ENCODE peak calls at places on chromosome 20, in five cellular contexts. One of them, this sample, is unnamed.

GRCh38 chr20:20010639-20011500 is 6.3 kb upstream of the NAA20 start:
- DNase-seq in HCT116: no peak
- DNase-seq in HEK293T: peak
- DNase-seq in T-helper 9 cell: no peak
- DNase-seq in stimulated activated CD8-positive, alpha-beta memory T cell treated with anti-CD3 and anti-CD28 coated beads, Interleukin-7, amount 100 ng/mL, for 4 hours: no peak
- DNase-seq in this sample: no peak

GRCh38 chr20:16263582-16263981 is 309.7 kb downstream of the KIF16B start:
- DNase-seq in HCT116: no peak
- DNase-seq in HEK293T: no peak
- DNase-seq in T-helper 9 cell: no peak
- DNase-seq in stimulated activated CD8-positive, alpha-beta memory T cell treated with anti-CD3 and anti-CD28 coated beads, Interleukin-7, amount 100 ng/mL, for 4 hours: no peak
- DNase-seq in this sample: no peak

GRCh38 chr20:11810316-11811130 is 107.2 kb upstream of the BTBD3 start:
- DNase-seq in HCT116: no peak
- DNase-seq in HEK293T: no peak
- DNase-seq in T-helper 9 cell: no peak
- DNase-seq in stimulated activated CD8-positive, alpha-beta memory T cell treated with anti-CD3 and anti-CD28 coated beads, Interleukin-7, amount 100 ng/mL, for 4 hours: no peak
- DNase-seq in this sample: no peak

GRCh38 chr20:21161926-21162325 is 36.0 kb downstream of the KIZ start:
- DNase-seq in HCT116: no peak
- DNase-seq in HEK293T: no peak
- DNase-seq in T-helper 9 cell: no peak
- DNase-seq in stimulated activated CD8-positive, alpha-beta memory T cell treated with anti-CD3 and anti-CD28 coated beads, Interleukin-7, amount 100 ng/mL, for 4 hours: no peak
- DNase-seq in this sample: no peak

GRCh38 chr20:3461191-3461874 is 9.5 kb upstream of the ATRN start:
- DNase-seq in HCT116: no peak
- DNase-seq in HEK293T: no peak
- DNase-seq in T-helper 9 cell: no peak
- DNase-seq in stimulated activated CD8-positive, alpha-beta memory T cell treated with anti-CD3 and anti-CD28 coated beads, Interleukin-7, amount 100 ng/mL, for 4 hours: no peak
- DNase-seq in this sample: no peak

GRCh38 chr20:44541957-44542356 is 20.1 kb upstream of the SERINC3 start:
- DNase-seq in HCT116: no peak
- DNase-seq in HEK293T: no peak
- DNase-seq in T-helper 9 cell: no peak
- DNase-seq in stimulated activated CD8-positive, alpha-beta memory T cell treated with anti-CD3 and anti-CD28 coated beads, Interleukin-7, amount 100 ng/mL, for 4 hours: no peak
- DNase-seq in this sample: no peak

GRCh38 chr20:20555838-20556237 is 156.6 kb downstream of the RALGAPA2 start:
- DNase-seq in HCT116: no peak
- DNase-seq in HEK293T: no peak
- DNase-seq in T-helper 9 cell: no peak
- DNase-seq in stimulated activated CD8-positive, alpha-beta memory T cell treated with anti-CD3 and anti-CD28 coated beads, Interleukin-7, amount 100 ng/mL, for 4 hours: no peak
- DNase-seq in this sample: no peak

GRCh38 chr20:48574383-48574782 is 253.4 kb downstream of the PREX1 start:
- DNase-seq in HCT116: peak
- DNase-seq in HEK293T: peak
- DNase-seq in T-helper 9 cell: no peak
- DNase-seq in stimulated activated CD8-positive, alpha-beta memory T cell treated with anti-CD3 and anti-CD28 coated beads, Interleukin-7, amount 100 ng/mL, for 4 hours: no peak
- DNase-seq in this sample: no peak

GRCh38 chr20:12847862-12848261 is 160.9 kb upstream of the SPTLC3 start:
- DNase-seq in HCT116: no peak
- DNase-seq in HEK293T: no peak
- DNase-seq in T-helper 9 cell: no peak
- DNase-seq in stimulated activated CD8-positive, alpha-beta memory T cell treated with anti-CD3 and anti-CD28 coated beads, Interleukin-7, amount 100 ng/mL, for 4 hours: no peak
- DNase-seq in this sample: no peak